ENCODE peak calls at places on chromosome 22, in four cellular contexts. D is GM23338, C is HCT116, U is PC-3. N is an unnamed sample. For H3K9me2 and H4K20me1, the result is how much of the 10 kb centered on the place peaks cover.

GRCh38 chr22:42910221-42910942 is 53.3 kb upstream of the ARFGAP3 start:
- DNase-seq in D (no peak), U (no peak), C (no peak), N (no peak)

GRCh38 chr22:42461511-42461910 is 29.3 kb upstream of the NFAM1 start:
- DNase-seq in D (peak), C (no peak), U (no peak), N (no peak)

GRCh38 chr22:43628253-43628649 is 183.9 kb downstream of the EFCAB6 start:
- DNase-seq in D (no peak), C (no peak), U (no peak), N (no peak)

GRCh38 chr22:43313497-43314474 is 29.4 kb downstream of the SCUBE1 start:
- DNase-seq in U (no peak), C (no peak), D (peak), N (no peak)

GRCh38 chr22:21028277-21029251 is 3.8 kb downstream of the SLC7A4 start:
- DNase-seq in D (no peak), U (no peak), C (no peak), N (no peak)

GRCh38 chr22:40423882-40424640 is 53.7 kb downstream of the SGSM3 start:
- DNase-seq in U (no peak), D (no peak), C (no peak), N (no peak)

GRCh38 chr22:22058649-22059475 is 76.3 kb upstream of the TOP3B start:
- DNase-seq in U (no peak), C (no peak), D (no peak), N (no peak)

GRCh38 chr22:43670545-43670944 is 141.6 kb downstream of the EFCAB6 start:
- DNase-seq in C (no peak), U (no peak), D (no peak), N (no peak)

GRCh38 chr22:21918466-21919185 is 34.0 kb downstream of the PPM1F start:
- DNase-seq in U (no peak), D (no peak), C (no peak), N (no peak)

GRCh38 chr22:35154937-35155387 is 89.0 kb downstream of the ISX start:
- DNase-seq in U (peak), C (peak), D (peak), N (peak)

GRCh38 chr22:48483764-48484528 is 1343.7 kb downstream of the BRD1 start:
- DNase-seq in D (no peak), U (no peak), C (no peak), N (no peak)

GRCh38 chr22:31272522-31273446 is 19.5 kb downstream of the PIK3IP1 start:
- DNase-seq in D (peak), C (peak), U (peak), N (peak)

GRCh38 chr22:37806409-37807338 is 1.1 kb upstream of the GCAT start:
- DNase-seq in D (peak), U (peak), C (no peak), N (peak)

DNA sequence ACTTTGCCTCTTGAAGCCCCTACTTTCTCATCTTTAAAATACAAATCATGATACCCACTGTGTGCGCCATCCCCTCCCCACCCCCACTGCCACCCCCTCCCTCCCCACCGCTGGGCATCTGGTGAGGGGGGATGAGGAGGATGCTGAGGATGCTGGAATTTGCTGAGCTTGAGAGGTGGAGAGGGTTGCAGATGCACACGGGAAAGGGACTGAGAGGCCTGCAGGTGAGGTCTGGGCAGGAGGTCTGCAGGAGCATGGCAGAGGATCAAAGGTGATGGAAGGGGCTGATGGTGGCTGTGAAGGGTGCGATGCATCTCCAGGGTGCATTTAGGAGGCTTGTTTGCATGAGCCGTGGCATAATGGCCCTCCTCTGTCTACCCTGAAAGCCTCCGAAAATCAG is 7.6 kb upstream of the TBC1D22A start:
- DNase-seq in D (no peak), U (no peak), C (no peak), N (no peak)
- H3K9me2 ChIP-seq in D (under half), U (under half), C (under half), N (under half)

GRCh38 chr22:30247561-30247960 is 1.0 kb upstream of the LIF start:
- DNase-seq in U (no peak), C (no peak), D (no peak), N (no peak)

GRCh38 chr22:30245181-30245984 is 1.2 kb downstream of the LIF start:
- DNase-seq in C (no peak), D (peak), U (no peak), N (no peak)

GRCh38 chr22:30247974-30248373 is 1.4 kb upstream of the LIF start:
- DNase-seq in U (no peak), C (no peak), D (no peak), N (no peak)

GRCh38 chr22:30246962-30247376 is 410 bp upstream of the LIF start:
- DNase-seq in D (no peak), U (no peak), C (no peak), N (no peak)

GRCh38 chr22:30245985-30246901 is at the start of gene LIF:
- DNase-seq in D (peak), C (no peak), U (no peak), N (peak)
- TF ChIP-seq EZH2 in D (no peak), C (no peak), U (no peak), N (no peak)

GRCh38 chr22:50301581-50301991 is 5.9 kb downstream of the PLXNB2 start:
- DNase-seq in C (no peak), D (no peak), U (no peak), N (no peak)
- H4K20me1 ChIP-seq in C (under half), D (under half), U (under half), N (under half)

GRCh38 chr22:17795143-17795542 is 20.9 kb upstream of the BID start:
- DNase-seq in D (no peak), U (no peak), C (no peak), N (no peak)

GRCh38 chr22:17791196-17791595 is 16.9 kb upstream of the BID start:
- DNase-seq in U (no peak), C (no peak), D (no peak), N (no peak)

GRCh38 chr22:17794726-17795125 is 20.5 kb upstream of the BID start:
- DNase-seq in D (no peak), U (no peak), C (no peak), N (no peak)

GRCh38 chr22:17792289-17792688 is 18.0 kb upstream of the BID start:
- DNase-seq in D (peak), U (no peak), C (no peak), N (no peak)

GRCh38 chr22:17792854-17793434 is 18.7 kb upstream of the BID start:
- DNase-seq in C (no peak), D (no peak), U (no peak), N (no peak)
- H3K9me2 ChIP-seq in C (under half), D (under half), U (under half), N (under half)

DNA sequence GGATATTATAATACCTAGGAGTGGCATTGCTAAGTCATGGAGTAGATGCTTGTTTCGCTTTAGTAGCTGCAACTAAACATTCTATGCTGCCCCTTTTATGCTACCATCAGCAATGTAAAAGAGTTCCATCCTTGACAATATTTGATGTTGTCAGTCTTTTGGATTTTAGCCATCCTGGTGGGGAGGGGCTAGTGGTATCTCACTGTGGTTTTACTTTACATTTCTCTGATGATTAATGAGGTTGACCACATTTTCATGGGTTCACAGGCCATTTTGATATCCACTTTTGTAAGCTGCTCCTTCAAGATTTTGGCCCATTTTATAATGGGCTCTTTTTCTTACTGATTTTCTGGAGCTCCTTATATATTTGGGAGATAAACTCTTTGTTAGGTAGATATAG is 16.4 kb upstream of the APOBEC3A start:
- DNase-seq in C (no peak), D (no peak), U (peak), N (no peak)
- TF ChIP-seq EZH2 in C (no peak), D (no peak), U (no peak), N (no peak)

DNA sequence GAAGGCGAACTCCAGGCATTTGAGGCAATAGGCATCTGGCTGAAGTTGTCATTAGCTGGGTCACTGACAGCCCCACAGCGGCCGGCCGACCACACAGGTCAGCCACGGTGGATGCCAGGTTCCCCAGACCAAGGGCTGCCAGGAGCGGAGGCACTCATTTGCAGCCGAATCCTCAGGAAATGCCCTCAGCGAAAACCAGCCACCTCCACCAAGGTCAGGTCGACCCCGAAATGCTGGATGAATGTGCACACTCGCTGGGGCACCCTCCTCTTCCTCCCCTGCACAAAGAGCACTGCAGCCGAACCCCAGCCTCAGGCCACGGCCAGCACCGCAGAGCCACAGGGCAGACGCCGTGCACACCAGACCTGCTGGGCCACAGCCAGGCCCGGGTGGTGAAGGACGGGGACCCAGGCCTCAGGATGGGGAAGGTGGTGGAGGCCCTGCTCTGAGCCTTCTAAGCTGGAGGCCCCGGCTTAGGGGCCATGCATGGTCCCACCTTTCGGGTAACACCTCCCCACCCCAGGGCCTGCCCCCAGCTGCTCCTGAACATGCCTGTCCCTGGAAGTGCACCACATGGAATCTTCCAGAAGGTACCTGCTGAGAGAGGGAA is 206.0 kb downstream of the BRD1 start:
- DNase-seq in C (no peak), U (no peak), D (no peak), N (no peak)
- H4K20me1 ChIP-seq in C (under half), U (under half), D (under half), N (under half)

GRCh38 chr22:23080542-23081290 is 10.4 kb downstream of the GNAZ start:
- DNase-seq in D (no peak), C (no peak), U (no peak), N (no peak)
- H3K9me2 ChIP-seq in D (under half), C (under half), U (under half), N (under half)

GRCh38 chr22:29689201-29689871 is 30.5 kb upstream of the CABP7 start:
- DNase-seq in D (peak), C (no peak), U (no peak), N (no peak)

GRCh38 chr22:29692327-29692640 is 27.5 kb upstream of the CABP7 start:
- DNase-seq in U (no peak), C (no peak), D (no peak), N (no peak)

GRCh38 chr22:29691636-29692326 is 28.0 kb upstream of the CABP7 start:
- DNase-seq in C (no peak), U (no peak), D (peak), N (no peak)

GRCh38 chr22:29690481-29690880 is 29.3 kb upstream of the CABP7 start:
- DNase-seq in D (no peak), U (no peak), C (no peak), N (no peak)

DNA sequence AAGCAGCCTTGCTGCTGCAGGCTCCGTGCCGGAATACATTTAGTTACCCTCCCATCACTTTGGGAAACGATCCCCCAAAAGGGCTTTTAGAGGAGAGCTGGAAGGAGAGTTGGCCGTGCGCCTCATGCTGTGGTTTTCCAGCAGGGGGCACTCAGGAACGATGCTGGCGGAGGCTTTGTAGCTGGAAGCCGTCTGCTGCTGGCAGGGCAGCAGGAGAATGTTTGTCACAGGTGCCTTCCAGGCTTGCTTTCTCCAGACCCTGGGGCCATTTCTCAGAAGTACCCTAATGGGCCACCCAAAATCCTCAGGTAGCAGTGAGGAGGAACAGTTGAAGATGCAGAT is 30.0 kb upstream of the CABP7 start:
- DNase-seq in U (peak), D (peak), C (no peak), N (peak)
- TF ChIP-seq EZH2 in U (no peak), D (no peak), C (no peak), N (no peak)